ENCODE peak calls at places on chromosome 13, in seven cellular contexts. Z, W, H, K, C, T and X are unnamed samples.

GRCh38 chr13:50387124-50387581 is 371.9 kb downstream of the KCNRG start:
- DNase-seq in Z (peak; percentile 79), W (peak; percentile 76), H (peak; percentile 5), K (peak; percentile 72), C (no peak), T (peak; percentile 29), X (no peak)

GRCh38 chr13:21686761-21687391 is 16.0 kb downstream of the FGF9 start:
- DNase-seq in Z (no peak), W (no peak), H (no peak), K (no peak), C (no peak), T (no peak), X (no peak)

GRCh38 chr13:93279982-93280381 is 53.4 kb downstream of the GPC6 start:
- DNase-seq in Z (peak; percentile 28), W (no peak), H (no peak), K (no peak), C (no peak), T (no peak), X (no peak)

GRCh38 chr13:102799544-102800144 is 725 bp downstream of the BIVM start:
- DNase-seq in Z (no peak), W (peak; percentile 65), H (no peak), K (peak; percentile 36), C (no peak), T (no peak), X (no peak)

GRCh38 chr13:34127523-34127922 is 309.6 kb downstream of the RFC3 start:
- DNase-seq in Z (no peak), W (no peak), H (no peak), K (no peak), C (no peak), T (no peak), X (no peak)

GRCh38 chr13:51785592-51786424 is 18.2 kb downstream of the DHRS12 start:
- DNase-seq in Z (peak; percentile 78), W (peak; percentile 84), H (no peak), K (no peak), C (no peak), T (no peak), X (no peak)

GRCh38 chr13:27151798-27152599 is 19.6 kb downstream of the USP12 start:
- DNase-seq in Z (no peak), W (no peak), H (no peak), K (no peak), C (no peak), T (no peak), X (no peak)

GRCh38 chr13:101623469-101624209 is 171.2 kb downstream of the ITGBL1 start:
- DNase-seq in Z (no peak), W (no peak), H (no peak), K (no peak), C (no peak), T (no peak), X (no peak)

GRCh38 chr13:66560189-66560588 is 669.9 kb downstream of the PCDH9 start:
- DNase-seq in Z (no peak), W (no peak), H (no peak), K (no peak), C (no peak), T (no peak), X (no peak)

GRCh38 chr13:27622102-27622820 is 569 bp downstream of the POLR1D start:
- DNase-seq in Z (no peak), W (no peak), H (no peak), K (no peak), C (peak; percentile 31), T (no peak), X (no peak)

GRCh38 chr13:95714142-95714832 is 37.3 kb downstream of the DNAJC3 start:
- DNase-seq in Z (no peak), W (no peak), H (no peak), K (no peak), C (peak; percentile 30), T (no peak), X (no peak)

GRCh38 chr13:107458269-107458668 is 757.1 kb downstream of the LIG4 start:
- DNase-seq in Z (peak; percentile 65), W (no peak), H (no peak), K (no peak), C (no peak), T (no peak), X (no peak)

GRCh38 chr13:39941236-39941635 is 285.8 kb downstream of the COG6 start:
- DNase-seq in Z (no peak), W (no peak), H (no peak), K (peak; percentile 35), C (no peak), T (no peak), X (no peak)

GRCh38 chr13:43074824-43075510 is 51.6 kb downstream of the DNAJC15 start:
- DNase-seq in Z (no peak), W (no peak), H (no peak), K (no peak), C (no peak), T (no peak), X (no peak)

GRCh38 chr13:56700324-56700723 is 440.4 kb upstream of the PRR20A start:
- DNase-seq in Z (no peak), W (no peak), H (no peak), K (no peak), C (peak; percentile 0), T (no peak), X (no peak)

GRCh38 chr13:86581711-86582110 is 782.5 kb upstream of the SLITRK6 start:
- DNase-seq in Z (no peak), W (no peak), H (no peak), K (no peak), C (peak; percentile 21), T (no peak), X (no peak)

GRCh38 chr13:113446488-113446854 is 6.8 kb downstream of the ADPRHL1 start:
- DNase-seq in Z (no peak), W (no peak), H (no peak), K (no peak), C (no peak), T (no peak), X (no peak)

GRCh38 chr13:27141746-27142145 is 29.9 kb downstream of the USP12 start:
- DNase-seq in Z (no peak), W (no peak), H (no peak), K (no peak), C (no peak), T (no peak), X (no peak)

GRCh38 chr13:78022164-78022877 is 103.7 kb upstream of the EDNRB start:
- DNase-seq in Z (peak; percentile 68), W (no peak), H (no peak), K (no peak), C (peak; percentile 1), T (peak; percentile 70), X (no peak)

GRCh38 chr13:99386911-99387788 is 80.0 kb upstream of the GPR183 start:
- DNase-seq in Z (no peak), W (peak; percentile 75), H (peak; percentile 85), K (peak; percentile 86), C (peak; percentile 31), T (peak; percentile 90), X (no peak)

GRCh38 chr13:99498304-99499161 is 2.7 kb upstream of the TM9SF2 start:
- DNase-seq in Z (peak; percentile 98), W (peak; percentile 97), H (peak; percentile 94), K (peak; percentile 97), C (peak; percentile 96), T (peak; percentile 98), X (peak; percentile 98)